ENCODE peak calls at places on chromosomes 16 and 17, in nine cellular contexts. C, B, X, K, N, F, Q, M and H are unnamed samples.

GRCh38 chr16:47905771-47906170 is 250.0 kb downstream of the ABCC12 start:
- DNase-seq in C (no peak), B (no peak), X (no peak), K (no peak), N (no peak), F (no peak), Q (peak; percentile 34), M (no peak), H (no peak)

GRCh38 chr16:66512589-66513404 is 37.1 kb downstream of the TK2 start:
- DNase-seq in C (no peak), B (peak; percentile 21), X (no peak), K (no peak), N (peak; percentile 64), F (no peak), Q (peak; percentile 71), M (no peak), H (no peak)

GRCh38 chr17:27595208-27595607 is 35.8 kb upstream of the LGALS9 start:
- DNase-seq in C (no peak), B (no peak), X (no peak), K (no peak), N (no peak), F (no peak), Q (no peak), M (no peak), H (no peak)

GRCh38 chr16:30725465-30725792 is 22.8 kb upstream of the PHKG2 start:
- DNase-seq in C (no peak), B (no peak), X (no peak), K (no peak), N (no peak), F (no peak), Q (no peak), M (no peak), H (no peak)

GRCh38 chr17:77738666-77739531 is 219.6 kb upstream of the TNRC6C start:
- DNase-seq in C (no peak), B (peak; percentile 22), X (peak; percentile 17), K (no peak), N (peak; percentile 66), F (no peak), Q (no peak), M (no peak), H (no peak)

GRCh38 chr17:37770631-37771518 is 26.0 kb upstream of the HNF1B start:
- DNase-seq in C (peak; percentile 71), B (peak; percentile 84), X (peak; percentile 88), K (peak; percentile 73), N (peak; percentile 70), F (peak; percentile 10), Q (peak; percentile 63), M (no peak), H (no peak)

GRCh38 chr17:75272848-75273184 is 1.8 kb upstream of the MIF4GD start:
- DNase-seq in C (no peak), B (no peak), X (no peak), K (no peak), N (peak; percentile 60), F (no peak), Q (no peak), M (no peak), H (no peak)

GRCh38 chr17:64773836-64774761 is 112.0 kb upstream of the SMURF2 start:
- DNase-seq in C (peak; percentile 47), B (peak; percentile 85), X (peak; percentile 90), K (peak; percentile 71), N (peak; percentile 60), F (no peak), Q (peak; percentile 50), M (no peak), H (peak; percentile 53)

GRCh38 chr17:57667461-57667923 is 77.6 kb downstream of the CCDC182 start:
- DNase-seq in C (no peak), B (peak; percentile 17), X (peak; percentile 9), K (no peak), N (no peak), F (no peak), Q (no peak), M (no peak), H (no peak)

DNA sequence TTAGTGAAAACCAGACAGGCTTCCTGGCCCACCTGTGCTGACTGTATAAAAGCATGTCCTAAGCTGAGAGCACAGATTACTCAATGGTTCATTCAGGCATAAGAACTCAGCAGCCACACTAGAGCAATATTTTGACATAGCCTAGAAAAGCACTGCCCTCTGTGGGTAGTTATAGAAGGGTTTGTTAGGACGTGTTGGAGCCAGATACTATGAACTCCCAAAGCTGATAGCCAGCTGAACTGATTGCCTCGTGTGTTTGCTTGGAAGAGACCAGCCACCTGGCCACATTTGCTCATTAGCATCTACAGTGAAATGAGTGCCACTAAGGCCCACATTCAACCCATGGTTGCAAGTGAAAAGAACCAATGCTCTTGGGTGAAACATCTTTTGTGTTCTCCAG is 30.8 kb upstream of the ABCA5 start:
- DNase-seq in C (peak; percentile 6), B (no peak), X (no peak), K (no peak), N (no peak), F (no peak), Q (no peak), M (no peak), H (no peak)
- TF ChIP-seq CTCF in C (no peak), B (no peak), X (no peak), K (no peak), N (no peak), F (no peak), Q (no peak), M (no peak), H (no peak)

DNA sequence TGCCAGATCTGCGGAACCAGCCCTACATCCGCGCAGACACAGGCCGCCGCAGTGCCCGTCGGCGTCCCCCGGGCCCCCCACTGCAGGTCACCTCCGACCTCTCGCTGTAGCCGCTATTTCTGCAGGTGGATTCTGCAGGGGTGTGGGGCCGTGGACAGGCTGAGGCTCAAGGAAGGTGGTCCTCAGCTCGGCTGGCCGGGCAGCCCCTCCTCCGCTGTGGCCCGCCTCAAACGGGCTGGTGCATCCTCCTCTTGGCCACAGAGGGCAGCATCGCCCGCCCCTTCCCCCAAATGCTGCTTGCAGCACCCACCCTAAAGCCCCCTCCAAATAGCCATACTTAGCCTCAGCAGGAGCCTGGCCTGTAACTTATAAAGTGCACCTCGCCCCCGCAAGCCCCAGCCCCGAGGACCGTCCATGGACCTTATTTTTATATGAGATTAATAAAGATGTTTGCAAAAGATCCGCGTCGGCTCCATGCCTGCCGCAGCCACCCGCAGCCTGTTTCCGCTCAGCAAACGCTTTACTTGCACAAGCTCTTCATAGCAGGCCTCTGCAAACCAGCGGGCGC is 14.9 kb downstream of the SPATA32 start:
- DNase-seq in C (peak; percentile 71), B (no peak), X (no peak), K (peak; percentile 89), N (peak; percentile 35), F (no peak), Q (no peak), M (no peak), H (peak; percentile 56)
- TF ChIP-seq CTCF in C (peak; percentile 53), B (no peak), X (peak; percentile 25), K (peak; percentile 76), N (peak; percentile 49), F (peak; percentile 35), Q (peak; percentile 39), M (no peak), H (peak; percentile 27)

GRCh38 chr16:78479723-78480122 is 380.3 kb downstream of the WWOX start:
- DNase-seq in C (no peak), B (no peak), X (no peak), K (no peak), N (no peak), F (no peak), Q (no peak), M (no peak), H (no peak)

GRCh38 chr16:78474762-78475161 is 375.3 kb downstream of the WWOX start:
- DNase-seq in C (no peak), B (no peak), X (no peak), K (no peak), N (no peak), F (no peak), Q (no peak), M (no peak), H (no peak)

GRCh38 chr16:78480588-78480987 is 381.1 kb downstream of the WWOX start:
- DNase-seq in C (no peak), B (no peak), X (no peak), K (no peak), N (no peak), F (no peak), Q (no peak), M (no peak), H (no peak)

GRCh38 chr16:78483124-78483992 is 383.9 kb downstream of the WWOX start:
- DNase-seq in C (no peak), B (no peak), X (no peak), K (no peak), N (no peak), F (no peak), Q (no peak), M (no peak), H (no peak)

DNA sequence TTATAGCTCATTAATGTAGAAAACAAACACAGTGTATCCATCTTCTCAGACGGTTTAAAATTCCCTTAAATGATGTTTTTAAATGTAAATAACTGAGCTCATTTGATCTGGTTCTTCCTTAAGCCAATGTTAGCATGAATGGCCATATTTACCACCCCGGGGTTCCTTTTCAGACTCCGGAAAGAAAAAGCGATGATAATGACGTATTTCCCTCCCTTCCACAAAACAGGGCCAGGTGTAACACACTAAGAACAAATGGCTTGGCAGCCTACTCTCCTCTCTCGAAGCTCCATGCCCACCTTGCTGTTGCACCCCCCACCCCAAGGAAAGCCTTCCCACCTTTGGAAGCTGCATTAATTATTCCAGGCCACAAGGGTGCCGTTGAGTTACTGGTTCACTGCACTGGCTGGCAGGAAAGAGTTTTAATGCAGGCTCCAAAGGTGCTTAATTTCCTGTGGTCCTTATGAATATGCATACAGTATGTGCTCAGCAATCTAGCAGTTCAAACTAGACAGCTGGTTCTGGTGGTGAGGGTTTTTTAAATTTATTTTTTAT is 378.9 kb downstream of the WWOX start:
- DNase-seq in C (no peak), B (no peak), X (no peak), K (peak; percentile 30), N (peak; percentile 11), F (peak; percentile 12), Q (no peak), M (no peak), H (no peak)
- TF ChIP-seq CTCF in C (no peak), B (no peak), X (no peak), K (peak; percentile 32), N (peak; percentile 17), F (no peak), Q (peak; percentile 12), M (no peak), H (peak; percentile 8)

GRCh38 chr17:7426203-7426863 is 917 bp downstream of the SPEM2 start:
- DNase-seq in C (no peak), B (no peak), X (no peak), K (no peak), N (no peak), F (no peak), Q (no peak), M (no peak), H (no peak)

GRCh38 chr17:7427549-7427948 is 1.1 kb upstream of the SPEM3 start:
- DNase-seq in C (no peak), B (no peak), X (no peak), K (no peak), N (no peak), F (no peak), Q (no peak), M (no peak), H (no peak)

GRCh38 chr17:7429722-7430121 is 1.1 kb downstream of the SPEM3 start:
- DNase-seq in C (no peak), B (no peak), X (no peak), K (no peak), N (no peak), F (no peak), Q (no peak), M (no peak), H (no peak)

GRCh38 chr17:7426896-7427488 is 1.6 kb downstream of the SPEM2 start:
- DNase-seq in C (no peak), B (no peak), X (no peak), K (no peak), N (no peak), F (no peak), Q (no peak), M (no peak), H (no peak)

GRCh38 chr17:7428557-7428956 is at the start of gene SPEM3:
- DNase-seq in C (no peak), B (no peak), X (no peak), K (no peak), N (no peak), F (no peak), Q (no peak), M (no peak), H (no peak)
- TF ChIP-seq CTCF in C (no peak), B (no peak), X (no peak), K (no peak), N (no peak), F (no peak), Q (no peak), M (no peak), H (no peak)